ENCODE peak calls at places on chromosomes 6 and 20, in eight cellular contexts. T, B, P, A, V, I, H and Q are unnamed samples.

GRCh38 chr6:84411060-84411629 is 183.7 kb upstream of the CEP162 start:
- DNase-seq in T (no peak), B (peak; percentile 60), P (peak; percentile 87), A (no peak), V (no peak), I (no peak), H (peak; percentile 48), Q (no peak)

GRCh38 chr6:114430534-114431124 is 87.8 kb upstream of the HS3ST5 start:
- DNase-seq in T (no peak), B (no peak), P (no peak), A (no peak), V (no peak), I (no peak), H (no peak), Q (no peak)

GRCh38 chr6:42693725-42694323 is 28.6 kb downstream of the PRPH2 start:
- DNase-seq in T (no peak), B (no peak), P (peak; percentile 12), A (no peak), V (no peak), I (no peak), H (no peak), Q (no peak)

GRCh38 chr20:5342031-5342430 is 25.3 kb upstream of the PROKR2 start:
- DNase-seq in T (no peak), B (no peak), P (no peak), A (no peak), V (no peak), I (no peak), H (no peak), Q (no peak)

GRCh38 chr6:130215526-130215925 is 7.2 kb downstream of the SAMD3 start:
- DNase-seq in T (peak; percentile 20), B (no peak), P (no peak), A (no peak), V (no peak), I (no peak), H (no peak), Q (no peak)

GRCh38 chr6:137736048-137736846 is 130.8 kb upstream of the TNFAIP3 start:
- DNase-seq in T (no peak), B (no peak), P (no peak), A (no peak), V (no peak), I (no peak), H (no peak), Q (no peak)

GRCh38 chr6:159969921-159970320 is 1.0 kb downstream of the IGF2R start:
- DNase-seq in T (peak; percentile 82), B (peak; percentile 83), P (peak; percentile 81), A (peak; percentile 70), V (peak; percentile 90), I (no peak), H (no peak), Q (no peak)

GRCh38 chr6:43622541-43622940 is 6.5 kb downstream of the GTPBP2 start:
- DNase-seq in T (no peak), B (no peak), P (no peak), A (no peak), V (peak; percentile 7), I (no peak), H (no peak), Q (no peak)

GRCh38 chr6:101486124-101486523 is 92.6 kb downstream of the GRIK2 start:
- DNase-seq in T (no peak), B (no peak), P (no peak), A (no peak), V (no peak), I (no peak), H (no peak), Q (no peak)

GRCh38 chr6:135731116-135731515 is 120.4 kb upstream of the PDE7B start:
- DNase-seq in T (no peak), B (no peak), P (no peak), A (no peak), V (no peak), I (no peak), H (no peak), Q (no peak)

GRCh38 chr20:1326031-1326930 is 2.7 kb downstream of the SDCBP2 start:
- DNase-seq in T (no peak), B (peak; percentile 38), P (peak; percentile 69), A (peak; percentile 33), V (peak; percentile 49), I (peak; percentile 34), H (no peak), Q (no peak)

GRCh38 chr6:94341173-94341572 is 921.8 kb upstream of the EPHA7 start:
- DNase-seq in T (no peak), B (no peak), P (no peak), A (no peak), V (no peak), I (no peak), H (no peak), Q (no peak)

GRCh38 chr6:160042014-160042773 is 73.3 kb downstream of the IGF2R start:
- DNase-seq in T (no peak), B (no peak), P (peak; percentile 84), A (no peak), V (no peak), I (no peak), H (no peak), Q (no peak)

GRCh38 chr6:33061987-33062386 is 11.5 kb downstream of the HLA-DPA1 start:
- DNase-seq in T (peak; percentile 28), B (peak; percentile 9), P (peak; percentile 11), A (no peak), V (no peak), I (no peak), H (no peak), Q (no peak)

GRCh38 chr6:95576621-95577316 is 566 bp upstream of the MANEA start:
- DNase-seq in T (no peak), B (peak; percentile 39), P (peak; percentile 25), A (no peak), V (no peak), I (no peak), H (no peak), Q (no peak)

DNA sequence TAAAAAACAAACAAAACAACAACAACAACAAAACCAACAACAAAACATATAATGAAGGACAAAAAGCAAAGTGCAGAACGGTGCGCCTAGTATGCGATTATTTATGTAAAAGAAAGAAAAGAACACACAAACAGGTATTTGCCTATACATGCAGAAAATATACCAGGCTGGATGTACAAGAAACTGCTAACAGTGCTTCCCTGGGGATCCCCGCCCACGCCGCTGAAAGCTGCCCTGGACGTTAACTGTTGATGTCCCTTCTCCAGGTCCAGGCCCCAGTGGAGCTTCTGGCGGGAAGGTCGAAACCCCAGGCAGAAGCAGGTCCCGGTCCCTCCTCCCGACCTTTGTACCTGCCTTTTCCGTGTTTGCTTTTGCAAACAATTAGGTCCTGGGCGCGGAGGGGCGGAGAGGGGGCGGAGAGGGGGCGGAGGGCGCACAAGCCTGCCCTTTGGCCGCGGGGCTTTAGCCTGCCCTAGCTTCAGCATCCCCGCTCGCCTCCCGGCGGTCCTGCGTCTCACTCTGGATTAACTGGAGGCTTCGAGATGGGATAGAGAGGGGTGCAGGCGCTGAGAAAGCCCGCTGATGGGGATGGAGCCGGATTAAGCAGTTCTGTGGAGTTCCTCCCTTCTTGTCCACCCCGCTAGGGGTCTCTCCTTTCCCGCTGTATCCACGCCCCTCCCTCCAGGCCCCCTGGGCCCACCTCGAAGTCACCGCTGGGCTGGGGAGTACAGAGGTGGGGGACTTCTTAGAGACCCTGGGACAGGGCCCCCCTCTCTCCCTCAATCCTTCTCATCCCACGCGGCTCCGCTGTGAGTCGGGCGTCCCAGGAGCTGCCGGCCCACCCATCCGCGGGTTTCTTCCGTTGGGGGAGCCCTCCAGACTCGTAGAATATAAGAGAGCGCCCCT is 8.2 kb upstream of the AHCY start:
- DNase-seq in T (peak; percentile 91), B (peak; percentile 32), P (no peak), A (peak; percentile 86), V (peak; percentile 37), I (no peak), H (no peak), Q (no peak)
- H3K4me3 ChIP-seq in T (no peak overlapping the region), B (peak overlapping the region; percentile 36), P (no peak overlapping the region), A (peak overlapping the region; percentile 35), V (peak overlapping the region; percentile 9), I (peak overlapping the region; percentile 50), H (no peak overlapping the region), Q (no peak overlapping the region)

GRCh38 chr6:139985236-139985815 is 610.9 kb upstream of the CITED2 start:
- DNase-seq in T (no peak), B (no peak), P (no peak), A (no peak), V (no peak), I (no peak), H (no peak), Q (no peak)
- TF ChIP-seq CTCF in T (no peak), B (no peak), P (no peak), A (no peak), V (no peak), I (no peak), H (no peak), Q (no peak)

GRCh38 chr6:29941006-29941405 is 1.3 kb upstream of the HLA-A start:
- DNase-seq in T (no peak), B (no peak), P (no peak), A (no peak), V (no peak), I (no peak), H (no peak), Q (no peak)

GRCh38 chr6:29941916-29942274 is 437 bp upstream of the HLA-A start:
- DNase-seq in T (no peak), B (no peak), P (no peak), A (no peak), V (no peak), I (no peak), H (no peak), Q (no peak)

GRCh38 chr6:29942275-29943052 is at the start of gene HLA-A:
- DNase-seq in T (peak; percentile 94), B (peak; percentile 97), P (peak; percentile 94), A (peak; percentile 96), V (peak; percentile 96), I (peak; percentile 92), H (peak; percentile 81), Q (peak; percentile 79)

GRCh38 chr6:29943053-29943966 is 978 bp downstream of the HLA-A start:
- DNase-seq in T (no peak), B (no peak), P (no peak), A (peak; percentile 49), V (no peak), I (no peak), H (no peak), Q (no peak)

DNA sequence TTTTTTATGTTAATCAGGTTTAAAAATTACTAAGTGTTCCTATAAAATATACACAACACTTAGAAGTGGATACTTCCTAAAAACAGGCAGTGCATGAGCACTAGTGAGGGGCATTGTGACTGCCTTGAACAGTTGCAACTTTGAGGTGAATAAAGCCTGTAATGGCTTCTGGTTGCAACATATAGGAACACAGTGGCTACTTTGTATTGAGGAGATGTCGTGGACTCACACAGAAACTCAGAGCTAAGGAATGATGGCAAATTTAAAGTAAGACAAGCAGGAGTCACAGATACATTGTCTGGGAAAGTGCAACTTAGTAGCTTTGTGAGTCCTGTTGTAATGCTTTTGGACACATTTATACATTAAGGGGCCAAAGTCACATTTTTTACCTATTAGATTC is 856 bp upstream of the HLA-A start:
- DNase-seq in T (no peak), B (no peak), P (peak; percentile 19), A (no peak), V (peak; percentile 67), I (no peak), H (no peak), Q (no peak)
- H3K4me3 ChIP-seq in T (no peak overlapping the region), B (no peak overlapping the region), P (peak overlapping the region; percentile 69), A (peak overlapping the region; percentile 78), V (no peak overlapping the region), I (peak overlapping the region; percentile 62), H (no peak overlapping the region), Q (peak overlapping the region; percentile 75)

DNA sequence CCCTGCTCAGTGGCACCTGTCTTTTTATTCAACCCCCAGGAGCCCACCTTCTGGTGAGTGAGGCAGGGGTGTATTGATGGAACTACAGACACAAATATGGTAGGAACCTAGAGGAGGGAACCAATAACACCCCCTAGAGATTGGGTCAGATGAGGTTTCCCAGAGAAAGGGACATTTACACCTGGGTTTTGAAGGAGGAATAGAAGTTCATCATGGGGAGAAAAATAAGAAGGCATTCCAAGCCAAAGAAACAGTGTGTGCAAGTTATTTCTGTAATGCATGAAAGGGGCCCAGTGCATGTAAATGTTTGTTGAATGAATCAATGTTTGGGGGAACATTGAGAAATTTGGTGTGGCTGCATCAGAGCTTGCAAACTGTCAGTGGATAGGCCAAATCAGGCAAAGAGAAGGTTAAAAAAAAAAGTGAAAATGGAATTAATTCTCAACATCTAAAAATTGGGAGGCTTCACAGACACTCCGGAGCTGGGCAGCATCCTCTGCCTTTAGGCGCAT is 11.1 kb upstream of the KIAA1755 start:
- DNase-seq in T (no peak), B (peak; percentile 64), P (peak; percentile 37), A (no peak), V (no peak), I (no peak), H (no peak), Q (no peak)
- TF ChIP-seq CTCF in T (no peak), B (no peak), P (no peak), A (no peak), V (no peak), I (no peak), H (no peak), Q (no peak)